ENCODE peak calls at places on chromosomes 11 and 22, in six cellular contexts. One of them, this sample, is unnamed.

GRCh38 chr22:37148742-37149665 is 712 bp downstream of the IL2RB start:
- DNase-seq in NCI-H1105 treated with DMSO at 0.1 percent for 48 hours: no peak
- DNase-seq in fibroblast of the aortic adventitia: no peak
- DNase-seq in mucosa of gallbladder: no peak
- DNase-seq in NAMALWA: no peak
- DNase-seq in psoas muscle: no peak
- DNase-seq in this sample: no peak

GRCh38 chr22:19971276-19972124 is 29.9 kb upstream of the TXNRD2 start:
- DNase-seq in NCI-H1105 treated with DMSO at 0.1 percent for 48 hours: no peak
- DNase-seq in fibroblast of the aortic adventitia: no peak
- DNase-seq in mucosa of gallbladder: no peak
- DNase-seq in NAMALWA: no peak
- DNase-seq in psoas muscle: no peak
- DNase-seq in this sample: no peak

GRCh38 chr11:69414773-69415187 is 66.7 kb upstream of the LINC01488 start:
- DNase-seq in NCI-H1105 treated with DMSO at 0.1 percent for 48 hours: no peak
- DNase-seq in fibroblast of the aortic adventitia: no peak
- DNase-seq in mucosa of gallbladder: no peak
- DNase-seq in NAMALWA: no peak
- DNase-seq in psoas muscle: no peak
- DNase-seq in this sample: no peak

GRCh38 chr11:35464308-35464707 is 45.0 kb upstream of the SLC1A2 start:
- DNase-seq in NCI-H1105 treated with DMSO at 0.1 percent for 48 hours: no peak
- DNase-seq in fibroblast of the aortic adventitia: peak
- DNase-seq in mucosa of gallbladder: no peak
- DNase-seq in NAMALWA: no peak
- DNase-seq in psoas muscle: no peak
- DNase-seq in this sample: no peak

GRCh38 chr11:9774591-9775392 is 110.9 kb downstream of the SWAP70 start:
- DNase-seq in NCI-H1105 treated with DMSO at 0.1 percent for 48 hours: no peak
- DNase-seq in fibroblast of the aortic adventitia: peak
- DNase-seq in mucosa of gallbladder: no peak
- DNase-seq in NAMALWA: no peak
- DNase-seq in psoas muscle: no peak
- DNase-seq in this sample: peak

GRCh38 chr11:113446938-113447337 is 28.3 kb downstream of the DRD2 start:
- DNase-seq in NCI-H1105 treated with DMSO at 0.1 percent for 48 hours: no peak
- DNase-seq in fibroblast of the aortic adventitia: no peak
- DNase-seq in mucosa of gallbladder: no peak
- DNase-seq in NAMALWA: no peak
- DNase-seq in psoas muscle: no peak
- DNase-seq in this sample: no peak

GRCh38 chr11:117837791-117838190 is 13.2 kb upstream of the FXYD2 start:
- DNase-seq in NCI-H1105 treated with DMSO at 0.1 percent for 48 hours: no peak
- DNase-seq in fibroblast of the aortic adventitia: no peak
- DNase-seq in mucosa of gallbladder: no peak
- DNase-seq in NAMALWA: no peak
- DNase-seq in psoas muscle: no peak
- DNase-seq in this sample: no peak

GRCh38 chr11:38460901-38461300 is 1862.9 kb upstream of the RAG2 start:
- DNase-seq in NCI-H1105 treated with DMSO at 0.1 percent for 48 hours: peak
- DNase-seq in fibroblast of the aortic adventitia: peak
- DNase-seq in mucosa of gallbladder: peak
- DNase-seq in NAMALWA: no peak
- DNase-seq in psoas muscle: no peak
- DNase-seq in this sample: no peak

GRCh38 chr11:34653031-34653430 is 32.1 kb downstream of the EHF start:
- DNase-seq in NCI-H1105 treated with DMSO at 0.1 percent for 48 hours: no peak
- DNase-seq in fibroblast of the aortic adventitia: no peak
- DNase-seq in mucosa of gallbladder: no peak
- DNase-seq in NAMALWA: no peak
- DNase-seq in psoas muscle: no peak
- DNase-seq in this sample: no peak

GRCh38 chr22:19522881-19523239 is 1.4 kb downstream of the CLDN5 start:
- DNase-seq in NCI-H1105 treated with DMSO at 0.1 percent for 48 hours: no peak
- DNase-seq in fibroblast of the aortic adventitia: no peak
- DNase-seq in mucosa of gallbladder: no peak
- DNase-seq in NAMALWA: no peak
- DNase-seq in psoas muscle: no peak
- DNase-seq in this sample: peak

GRCh38 chr11:26231252-26231661 is 100.7 kb upstream of the ANO3 start:
- DNase-seq in NCI-H1105 treated with DMSO at 0.1 percent for 48 hours: no peak
- DNase-seq in fibroblast of the aortic adventitia: peak
- DNase-seq in mucosa of gallbladder: no peak
- DNase-seq in NAMALWA: no peak
- DNase-seq in psoas muscle: no peak
- DNase-seq in this sample: peak

GRCh38 chr11:95575517-95575916 is 214.1 kb downstream of the FAM76B start:
- DNase-seq in NCI-H1105 treated with DMSO at 0.1 percent for 48 hours: no peak
- DNase-seq in fibroblast of the aortic adventitia: peak
- DNase-seq in mucosa of gallbladder: no peak
- DNase-seq in NAMALWA: no peak
- DNase-seq in psoas muscle: no peak
- DNase-seq in this sample: peak

GRCh38 chr11:113730887-113731726 is 25.0 kb upstream of the TMPRSS5 start:
- DNase-seq in NCI-H1105 treated with DMSO at 0.1 percent for 48 hours: peak
- DNase-seq in fibroblast of the aortic adventitia: peak
- DNase-seq in mucosa of gallbladder: peak
- DNase-seq in NAMALWA: peak
- DNase-seq in psoas muscle: peak
- DNase-seq in this sample: peak

GRCh38 chr11:19429108-19429760 is 188.5 kb upstream of the E2F8 start:
- DNase-seq in NCI-H1105 treated with DMSO at 0.1 percent for 48 hours: no peak
- DNase-seq in fibroblast of the aortic adventitia: no peak
- DNase-seq in mucosa of gallbladder: no peak
- DNase-seq in NAMALWA: no peak
- DNase-seq in psoas muscle: no peak
- DNase-seq in this sample: no peak

This sample was measured in AG20443.